ENCODE peak calls at places on chromosomes 5 and 9, in six cellular contexts. Y, M, T, U, P and J are unnamed samples.

GRCh38 chr9:90642570-90643539 is at the start of gene DIRAS2:
- DNase-seq in Y (peak; percentile 43), M (peak; percentile 57), U (peak; percentile 6), T (peak; percentile 22), P (peak; percentile 16), J (peak; percentile 55)

GRCh38 chr9:75054373-75055001 is 26.4 kb upstream of the CARNMT1 start:
- DNase-seq in Y (peak; percentile 25), U (no peak), M (no peak), T (no peak), P (no peak), J (no peak)

GRCh38 chr9:115694014-115694413 is 459.6 kb upstream of the PAPPA start:
- DNase-seq in Y (peak; percentile 93), U (no peak), M (peak; percentile 61), P (peak; percentile 6), T (no peak), J (no peak)

GRCh38 chr9:35835216-35835604 is 6.2 kb downstream of the TMEM8B start:
- DNase-seq in T (no peak), M (peak; percentile 22), Y (no peak), P (no peak), U (no peak), J (no peak)

GRCh38 chr5:133827001-133827400 is 141.4 kb downstream of the C5orf15 start:
- DNase-seq in M (no peak), T (no peak), P (no peak), Y (no peak), U (no peak), J (no peak)

GRCh38 chr9:137156567-137157375 is 13.1 kb downstream of the LRRC26 start:
- DNase-seq in Y (peak; percentile 21), M (peak; percentile 39), T (peak; percentile 30), U (no peak), P (no peak), J (no peak)

GRCh38 chr9:123422593-123422992 is 66.6 kb downstream of the CRB2 start:
- DNase-seq in Y (no peak), U (no peak), M (no peak), T (no peak), P (no peak), J (no peak)

GRCh38 chr5:172901788-172902496 is 57.3 kb upstream of the RPL26L1 start:
- DNase-seq in P (no peak), U (no peak), M (peak; percentile 46), Y (peak; percentile 66), T (no peak), J (no peak)

GRCh38 chr5:14678773-14679334 is 14.3 kb downstream of the OTULIN start:
- DNase-seq in T (no peak), M (no peak), P (no peak), U (no peak), Y (no peak), J (no peak)

GRCh38 chr9:94606641-94607339 is 13.2 kb upstream of the FBP2 start:
- DNase-seq in P (no peak), M (no peak), Y (no peak), T (no peak), U (no peak), J (no peak)

GRCh38 chr5:14861123-14861757 is 10.3 kb downstream of the ANKH start:
- DNase-seq in M (no peak), U (no peak), P (no peak), T (no peak), Y (no peak), J (no peak)

GRCh38 chr9:121888438-121888775 is 204.7 kb downstream of the TTLL11 start:
- DNase-seq in U (no peak), T (no peak), M (no peak), Y (peak; percentile 85), P (no peak), J (peak; percentile 34)

GRCh38 chr9:7320139-7320538 is 479.4 kb downstream of the DMAC1 start:
- DNase-seq in U (no peak), Y (peak; percentile 99), T (no peak), M (peak; percentile 1), P (no peak), J (no peak)

GRCh38 chr5:170720984-170721383 is 62.5 kb upstream of the GABRP start:
- DNase-seq in U (no peak), P (no peak), M (no peak), Y (no peak), T (no peak), J (no peak)

GRCh38 chr5:94618029-94618492 is 343 bp downstream of the KIAA0825 start:
- DNase-seq in T (peak; percentile 56), U (peak; percentile 36), Y (peak; percentile 57), M (peak; percentile 57), P (peak; percentile 45), J (peak; percentile 47)

GRCh38 chr5:111124793-111125192 is 32.6 kb downstream of the WDR36 start:
- DNase-seq in U (no peak), P (no peak), T (no peak), Y (no peak), M (no peak), J (no peak)

GRCh38 chr9:98929866-98930265 is 13.8 kb upstream of the COL15A1 start:
- DNase-seq in U (no peak), T (no peak), M (no peak), Y (peak; percentile 25), P (no peak), J (no peak)
- H3K27ac ChIP-seq in U (no peak overlapping the region), T (no peak overlapping the region), M (no peak overlapping the region), Y (no peak overlapping the region), P (no peak overlapping the region), J (no peak overlapping the region)

GRCh38 chr5:72125271-72125670 is 18.0 kb downstream of the MAP1B start:
- DNase-seq in T (no peak), M (no peak), P (no peak), Y (no peak), U (no peak), J (no peak)

GRCh38 chr5:72122619-72123018 is 15.3 kb downstream of the MAP1B start:
- DNase-seq in U (no peak), T (no peak), Y (no peak), M (no peak), P (no peak), J (no peak)

GRCh38 chr5:72121052-72121451 is 13.8 kb downstream of the MAP1B start:
- DNase-seq in Y (no peak), T (no peak), U (no peak), P (no peak), M (no peak), J (no peak)

GRCh38 chr5:72123764-72124163 is 16.5 kb downstream of the MAP1B start:
- DNase-seq in Y (no peak), U (no peak), T (no peak), M (no peak), P (no peak), J (no peak)

DNA sequence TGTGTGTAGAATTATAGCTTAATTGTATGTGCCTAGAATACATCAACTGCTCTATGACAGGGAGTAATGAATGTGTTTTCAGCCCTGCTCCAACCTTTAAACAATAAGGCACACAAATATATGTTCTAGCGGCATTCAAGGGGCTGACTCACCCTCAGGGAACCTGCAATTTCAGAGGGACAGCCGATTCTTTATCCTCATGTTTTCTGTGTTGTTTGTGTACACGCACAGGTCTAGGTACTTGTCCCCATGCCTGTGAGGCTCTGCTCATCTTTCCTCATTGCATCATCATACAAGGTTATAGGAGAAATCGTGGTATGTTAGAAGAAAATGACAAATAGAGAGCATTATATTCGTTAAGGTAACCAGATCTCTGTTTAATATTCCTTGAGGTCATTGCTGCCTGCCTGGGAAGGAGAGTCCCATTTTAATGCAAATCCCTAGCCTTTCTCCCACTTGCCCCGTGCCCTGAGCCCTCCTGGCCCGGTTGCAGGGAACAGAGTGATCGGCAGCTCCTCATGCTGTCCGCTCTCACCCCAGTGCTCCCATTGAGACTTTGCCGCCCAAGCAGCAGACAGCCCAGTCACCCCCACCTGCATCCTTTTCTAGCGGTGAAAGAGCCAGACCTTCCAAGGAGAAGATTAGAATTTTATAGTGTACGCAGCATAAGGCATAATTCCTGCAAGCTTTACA is 14.6 kb downstream of the MAP1B start:
- DNase-seq in M (no peak), T (no peak), P (no peak), U (no peak), Y (no peak), J (no peak)
- H3K36me3 ChIP-seq in M (no peaks in the 10 kb centered on the region), T (peaks cover 41% of the 10 kb centered on the region), P (peaks cover 44% of the 10 kb centered on the region), U (no peaks in the 10 kb centered on the region), Y (peaks cover 20% of the 10 kb centered on the region), J (no peaks in the 10 kb centered on the region)

GRCh38 chr9:96050048-96050875 is 174.8 kb downstream of the ERCC6L2 start:
- DNase-seq in T (no peak), M (no peak), U (no peak), P (no peak), Y (no peak), J (no peak)
- H3K27ac ChIP-seq in T (no peak overlapping the region), M (no peak overlapping the region), U (no peak overlapping the region), P (no peak overlapping the region), Y (no peak overlapping the region), J (no peak overlapping the region)

GRCh38 chr9:107308461-107308860 is 25.4 kb downstream of the RAD23B start:
- DNase-seq in U (no peak), T (no peak), Y (no peak), P (no peak), M (no peak), J (no peak)
- H3K36me3 ChIP-seq in U (peaks cover 59% of the 10 kb centered on the region), T (peaks cover 69% of the 10 kb centered on the region), Y (peaks cover 33% of the 10 kb centered on the region), P (peaks cover 70% of the 10 kb centered on the region), M (peaks cover 55% of the 10 kb centered on the region), J (peaks cover 83% of the 10 kb centered on the region)

DNA sequence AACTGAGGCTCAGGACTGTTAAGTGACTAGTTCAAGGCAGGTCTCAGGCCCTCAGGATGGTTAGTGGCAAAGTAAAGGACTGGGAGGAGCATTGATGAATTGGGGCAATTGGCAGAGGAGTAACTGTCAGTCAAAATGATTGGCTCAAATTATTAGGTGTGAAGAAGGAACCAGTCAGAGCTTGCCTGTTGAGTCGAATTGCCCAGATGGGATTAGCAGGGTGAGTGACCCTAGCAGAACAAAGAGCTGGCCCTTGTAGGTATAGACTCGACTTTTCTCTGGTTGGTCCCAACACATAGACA is 2.6 kb upstream of the NSD1 start:
- DNase-seq in U (no peak), P (no peak), M (no peak), Y (no peak), T (no peak), J (no peak)
- H3K27ac ChIP-seq in U (no peak overlapping the region), P (no peak overlapping the region), M (no peak overlapping the region), Y (no peak overlapping the region), T (no peak overlapping the region), J (no peak overlapping the region)